ENCODE peak calls at places on chromosomes 7 and 10, in ten cellular contexts. U is GM23338; W is neural progenitor cell; R is HTR-8/SVneo; L is mucosa of descending colon; E is NCI-H460; X is iris pigment epithelial cell; D is substantia nigra; T is stimulated activated CD8-positive, alpha-beta memory T cell treated with anti-CD3 and anti-CD28 coated beads, Interleukin-7, amount 100 ng/mL, for 24 hours; P is HEK293T. S is an unnamed sample.

GRCh38 chr7:31747553-31747952 is 60.5 kb downstream of the PPP1R17 start:
- DNase-seq in U (no peak), W (no peak), R (no peak), L (peak), E (no peak), X (no peak), D (no peak), T (no peak), P (no peak), S (no peak)

GRCh38 chr10:76401006-76401405 is 969.6 kb downstream of the LRMDA start:
- DNase-seq in U (no peak), W (no peak), R (no peak), L (no peak), E (no peak), X (no peak), D (no peak), T (no peak), P (no peak), S (no peak)

GRCh38 chr7:152435384-152436278 is at the start of gene KMT2C:
- DNase-seq in U (peak), W (peak), R (no peak), L (peak), E (peak), X (peak), D (peak), T (no peak), P (peak), S (no peak)

GRCh38 chr7:112830769-112831168 is 40.6 kb upstream of the TMEM168 start:
- DNase-seq in U (no peak), W (no peak), R (no peak), L (no peak), E (no peak), X (no peak), D (no peak), T (no peak), P (no peak), S (no peak)

GRCh38 chr10:7482992-7483391 is 72.2 kb upstream of the SFMBT2 start:
- DNase-seq in U (no peak), W (no peak), R (no peak), L (no peak), E (no peak), X (no peak), D (no peak), T (no peak), P (no peak), S (no peak)

GRCh38 chr10:116690356-116691078 is 51.8 kb downstream of the HSPA12A start:
- DNase-seq in U (peak), W (peak), R (no peak), L (peak), E (no peak), X (peak), D (peak), T (no peak), P (no peak), S (no peak)

GRCh38 chr7:100406767-100407166 is 21.7 kb downstream of the ZCWPW1 start:
- DNase-seq in U (no peak), W (no peak), R (no peak), L (no peak), E (no peak), X (peak), D (no peak), T (no peak), P (no peak), S (no peak)

GRCh38 chr7:37342665-37343471 is 105.8 kb downstream of the ELMO1 start:
- DNase-seq in U (no peak), W (no peak), R (no peak), L (peak), E (no peak), X (no peak), D (no peak), T (peak), P (no peak), S (no peak)

GRCh38 chr10:95756061-95756751 is at the start of gene ENTPD1:
- DNase-seq in U (peak), W (peak), R (no peak), L (peak), E (no peak), X (peak), D (no peak), T (no peak), P (no peak), S (no peak)

GRCh38 chr10:104472957-104473745 is 119.5 kb downstream of the CFAP58 start:
- DNase-seq in U (no peak), W (no peak), R (no peak), L (no peak), E (no peak), X (no peak), D (no peak), T (no peak), P (no peak), S (no peak)

GRCh38 chr7:127938588-127938987 is 92.6 kb downstream of the LRRC4 start:
- DNase-seq in U (no peak), W (no peak), R (peak), L (no peak), E (peak), X (peak), D (no peak), T (no peak), P (no peak), S (no peak)

GRCh38 chr10:83373659-83374058 is 765.6 kb upstream of the GHITM start:
- DNase-seq in U (peak), W (peak), R (no peak), L (no peak), E (peak), X (peak), D (no peak), T (no peak), P (peak), S (no peak)

GRCh38 chr7:99794585-99795502 is 10.9 kb upstream of the CYP3A4 start:
- DNase-seq in U (no peak), W (no peak), R (no peak), L (no peak), E (no peak), X (peak), D (no peak), T (no peak), P (no peak), S (no peak)

GRCh38 chr7:128453836-128454804 is 1.6 kb upstream of the HILPDA start:
- DNase-seq in U (peak), W (peak), R (no peak), L (peak), E (no peak), X (peak), D (peak), T (no peak), P (peak), S (peak)

GRCh38 chr10:112330154-112330553 is 43.8 kb upstream of the ACSL5 start:
- DNase-seq in U (no peak), W (no peak), R (no peak), L (no peak), E (no peak), X (no peak), D (no peak), T (no peak), P (no peak), S (no peak)

GRCh38 chr7:152577339-152577738 is 98.6 kb downstream of the XRCC2 start:
- DNase-seq in U (no peak), W (no peak), R (no peak), L (no peak), E (no peak), X (no peak), D (no peak), T (no peak), P (no peak), S (no peak)

GRCh38 chr10:103553743-103554487 is 60.4 kb downstream of the NEURL1 start:
- DNase-seq in U (no peak), W (no peak), R (no peak), L (no peak), E (no peak), X (no peak), D (no peak), T (no peak), P (no peak), S (no peak)

GRCh38 chr10:35503548-35503947 is 101.6 kb upstream of the GJD4 start:
- DNase-seq in U (no peak), W (no peak), R (no peak), L (no peak), E (no peak), X (no peak), D (no peak), T (no peak), P (no peak), S (no peak)

GRCh38 chr10:74836855-74837254 is 10.5 kb downstream of the KAT6B start:
- DNase-seq in U (no peak), W (no peak), R (no peak), L (no peak), E (no peak), X (no peak), D (no peak), T (no peak), P (no peak), S (no peak)

S was measured in esophagus muscularis mucosa.